ENCODE peak calls at places on chromosomes 11 and 22, in eight cellular contexts. One of them, this sample, is unnamed.

GRCh38 chr22:17920145-17920605 is 104.2 kb downstream of the MICAL3 start:
- DNase-seq in psoas muscle: no peak
- DNase-seq in GM23248: no peak
- DNase-seq in IMR-90: peak
- DNase-seq in transverse colon: peak
- DNase-seq in lung: no peak
- DNase-seq in mesendoderm: peak
- DNase-seq in brain microvascular endothelial cell: peak
- DNase-seq in this sample: no peak

GRCh38 chr11:15117751-15118150 is 3.0 kb downstream of the INSC start:
- DNase-seq in transverse colon: no peak
- DNase-seq in brain microvascular endothelial cell: no peak
- DNase-seq in mesendoderm: no peak
- DNase-seq in GM23248: no peak
- DNase-seq in lung: no peak
- DNase-seq in psoas muscle: no peak
- DNase-seq in IMR-90: no peak
- DNase-seq in this sample: no peak

GRCh38 chr22:48709453-48709852 is 1118.2 kb downstream of the BRD1 start:
- DNase-seq in transverse colon: no peak
- DNase-seq in lung: no peak
- DNase-seq in GM23248: no peak
- DNase-seq in IMR-90: no peak
- DNase-seq in psoas muscle: no peak
- DNase-seq in mesendoderm: no peak
- DNase-seq in brain microvascular endothelial cell: no peak
- DNase-seq in this sample: no peak

GRCh38 chr11:125874556-125875124 is 12.8 kb upstream of the HYLS1 start:
- DNase-seq in brain microvascular endothelial cell: peak
- DNase-seq in lung: peak
- DNase-seq in IMR-90: peak
- DNase-seq in mesendoderm: peak
- DNase-seq in psoas muscle: no peak
- DNase-seq in GM23248: peak
- DNase-seq in transverse colon: peak
- DNase-seq in this sample: peak

GRCh38 chr11:45209904-45210699 is 63.7 kb downstream of the PRDM11 start:
- DNase-seq in brain microvascular endothelial cell: peak
- DNase-seq in mesendoderm: peak
- DNase-seq in GM23248: peak
- DNase-seq in transverse colon: peak
- DNase-seq in IMR-90: peak
- DNase-seq in psoas muscle: peak
- DNase-seq in lung: peak
- DNase-seq in this sample: no peak

GRCh38 chr22:50305658-50306566 is 1.5 kb downstream of the PLXNB2 start:
- DNase-seq in lung: peak
- DNase-seq in psoas muscle: peak
- DNase-seq in transverse colon: peak
- DNase-seq in brain microvascular endothelial cell: peak
- DNase-seq in GM23248: peak
- DNase-seq in mesendoderm: peak
- DNase-seq in IMR-90: peak
- DNase-seq in this sample: peak

GRCh38 chr11:11230802-11231562 is 122.1 kb downstream of the CSNK2A3 start:
- DNase-seq in GM23248: peak
- DNase-seq in brain microvascular endothelial cell: no peak
- DNase-seq in transverse colon: no peak
- DNase-seq in lung: no peak
- DNase-seq in IMR-90: no peak
- DNase-seq in mesendoderm: peak
- DNase-seq in psoas muscle: no peak
- DNase-seq in this sample: no peak

GRCh38 chr11:118117790-118118601 is 31.2 kb upstream of the SMIM35 start:
- DNase-seq in lung: no peak
- DNase-seq in mesendoderm: no peak
- DNase-seq in brain microvascular endothelial cell: no peak
- DNase-seq in GM23248: no peak
- DNase-seq in IMR-90: no peak
- DNase-seq in transverse colon: no peak
- DNase-seq in psoas muscle: peak
- DNase-seq in this sample: no peak

DNA sequence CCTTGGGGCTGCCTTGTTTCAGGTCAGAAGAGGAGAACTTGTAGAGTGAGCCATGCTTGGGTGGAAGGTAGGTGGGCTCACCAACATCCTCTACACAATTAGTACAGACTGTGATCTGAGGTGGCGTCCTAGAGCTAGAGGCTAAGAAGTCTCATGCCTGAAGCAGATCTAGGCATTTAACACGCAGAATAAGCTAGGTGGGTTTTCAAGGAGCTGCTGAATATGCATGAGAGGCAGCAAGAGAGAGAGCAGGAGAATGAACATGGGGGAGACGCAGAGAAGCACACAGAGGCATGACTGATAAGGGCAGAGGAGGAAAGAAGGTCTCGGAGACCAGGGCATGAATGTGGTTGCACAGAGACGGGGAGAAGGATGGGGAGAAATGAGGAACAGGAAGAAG is 36.8 kb upstream of the JAM3 start:
- DNase-seq in transverse colon: no peak
- DNase-seq in IMR-90: no peak
- DNase-seq in mesendoderm: no peak
- DNase-seq in brain microvascular endothelial cell: no peak
- DNase-seq in GM23248: no peak
- DNase-seq in psoas muscle: no peak
- DNase-seq in lung: no peak
- DNase-seq in this sample: no peak
- H3K4me3 ChIP-seq in transverse colon: no peak
- H3K4me3 ChIP-seq in IMR-90: no peak
- H3K4me3 ChIP-seq in mesendoderm: no peak
- H3K4me3 ChIP-seq in brain microvascular endothelial cell: no peak
- H3K4me3 ChIP-seq in GM23248: no peak
- H3K4me3 ChIP-seq in psoas muscle: no peak
- H3K4me3 ChIP-seq in lung: no peak
- H3K4me3 ChIP-seq in this sample: no peak

DNA sequence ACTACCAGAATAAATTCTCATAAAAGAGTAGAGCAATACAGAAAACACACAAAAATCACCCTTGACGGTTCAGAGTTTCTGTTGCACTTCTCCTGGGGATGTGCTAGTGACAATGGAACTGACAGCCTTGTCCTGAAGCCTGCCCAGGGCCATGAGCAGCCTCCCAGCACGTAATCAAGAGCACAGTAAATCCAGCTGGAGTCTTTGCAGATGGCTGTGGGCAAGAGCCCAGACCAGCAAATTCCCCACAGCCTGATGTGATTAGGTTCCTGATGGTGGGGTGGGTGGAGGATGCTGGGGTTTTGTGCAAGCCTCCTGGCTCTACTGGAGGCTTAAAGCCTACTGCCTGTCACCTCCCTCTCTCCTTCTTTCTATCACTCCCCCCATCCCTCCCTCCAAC is 17.9 kb downstream of the SLC6A5 start:
- DNase-seq in transverse colon: no peak
- DNase-seq in IMR-90: no peak
- DNase-seq in GM23248: no peak
- DNase-seq in mesendoderm: no peak
- DNase-seq in lung: no peak
- DNase-seq in psoas muscle: no peak
- DNase-seq in brain microvascular endothelial cell: no peak
- DNase-seq in this sample: no peak
- H3K27ac ChIP-seq in transverse colon: no peak
- H3K27ac ChIP-seq in IMR-90: no peak
- H3K27ac ChIP-seq in GM23248: no peak
- H3K27ac ChIP-seq in mesendoderm: no peak
- H3K27ac ChIP-seq in lung: no peak
- H3K27ac ChIP-seq in psoas muscle: no peak
- H3K27ac ChIP-seq in brain microvascular endothelial cell: no peak
- H3K27ac ChIP-seq in this sample: no peak

GRCh38 chr11:62245271-62245753 is 3.3 kb downstream of the SCGB1D2 start:
- DNase-seq in IMR-90: peak
- DNase-seq in psoas muscle: no peak
- DNase-seq in brain microvascular endothelial cell: peak
- DNase-seq in transverse colon: no peak
- DNase-seq in mesendoderm: peak
- DNase-seq in GM23248: peak
- DNase-seq in lung: no peak
- DNase-seq in this sample: peak
- H3K4me3 ChIP-seq in IMR-90: no peak
- H3K4me3 ChIP-seq in psoas muscle: no peak
- H3K4me3 ChIP-seq in brain microvascular endothelial cell: no peak
- H3K4me3 ChIP-seq in transverse colon: no peak
- H3K4me3 ChIP-seq in mesendoderm: no peak
- H3K4me3 ChIP-seq in GM23248: no peak
- H3K4me3 ChIP-seq in lung: no peak
- H3K4me3 ChIP-seq in this sample: no peak

GRCh38 chr11:63769719-63770443 is 1.3 kb upstream of the ZFTA start:
- DNase-seq in psoas muscle: peak
- DNase-seq in GM23248: peak
- DNase-seq in transverse colon: no peak
- DNase-seq in lung: no peak
- DNase-seq in brain microvascular endothelial cell: no peak
- DNase-seq in mesendoderm: no peak
- DNase-seq in IMR-90: no peak
- DNase-seq in this sample: peak
- H3K27ac ChIP-seq in psoas muscle: peak
- H3K27ac ChIP-seq in GM23248: no peak
- H3K27ac ChIP-seq in transverse colon: peak
- H3K27ac ChIP-seq in lung: no peak
- H3K27ac ChIP-seq in brain microvascular endothelial cell: no peak
- H3K27ac ChIP-seq in mesendoderm: no peak
- H3K27ac ChIP-seq in IMR-90: no peak
- H3K27ac ChIP-seq in this sample: no peak

DNA sequence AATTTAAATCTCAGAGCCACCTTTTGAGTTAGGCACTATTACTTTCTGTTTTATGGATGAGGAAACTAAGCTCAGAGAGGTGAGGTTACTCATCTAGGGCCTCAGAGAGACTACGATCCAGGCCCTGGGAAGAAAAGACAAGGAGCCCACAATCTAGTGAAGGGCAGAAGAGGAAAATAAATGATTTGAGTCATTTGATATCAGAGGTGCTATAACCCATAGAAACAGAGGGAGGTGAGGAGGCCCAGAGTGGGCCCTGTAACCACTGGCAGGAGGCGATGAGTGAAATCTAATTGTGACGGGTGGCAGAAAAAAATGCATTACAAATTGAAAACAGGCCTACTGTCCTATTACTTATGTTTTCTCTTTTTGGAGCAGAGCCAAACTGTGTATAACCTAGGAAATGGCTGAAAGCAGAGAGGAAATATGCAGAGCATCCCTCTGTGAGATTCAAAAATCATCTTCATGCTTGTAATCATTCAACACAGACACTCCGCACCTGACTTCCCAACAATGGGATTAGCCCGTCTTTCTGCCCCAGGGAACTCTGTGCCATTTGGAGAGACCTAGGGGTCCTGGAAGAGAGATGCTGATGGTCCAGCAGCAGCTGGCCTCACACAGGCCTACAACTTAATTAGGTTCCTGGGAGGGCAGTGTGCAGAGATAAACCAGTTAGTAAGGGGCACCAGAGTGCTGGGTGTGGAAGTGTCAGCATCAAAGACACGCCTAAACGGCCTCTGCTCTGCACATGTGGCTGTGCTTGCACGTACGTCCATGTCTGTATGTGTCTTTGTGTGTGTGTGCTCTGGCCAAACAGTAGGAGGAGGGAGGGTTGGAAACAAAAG is 41.9 kb downstream of the MAP6 start:
- DNase-seq in mesendoderm: no peak
- DNase-seq in psoas muscle: no peak
- DNase-seq in GM23248: peak
- DNase-seq in transverse colon: no peak
- DNase-seq in IMR-90: peak
- DNase-seq in lung: no peak
- DNase-seq in brain microvascular endothelial cell: peak
- DNase-seq in this sample: no peak
- H3K4me3 ChIP-seq in mesendoderm: no peak
- H3K4me3 ChIP-seq in psoas muscle: no peak
- H3K4me3 ChIP-seq in GM23248: no peak
- H3K4me3 ChIP-seq in transverse colon: no peak
- H3K4me3 ChIP-seq in IMR-90: no peak
- H3K4me3 ChIP-seq in lung: no peak
- H3K4me3 ChIP-seq in brain microvascular endothelial cell: no peak
- H3K4me3 ChIP-seq in this sample: no peak